ENCODE peak calls at places on chromosomes 16 and 17, in seven cellular contexts. U, S, B, M, V, D and T are unnamed samples.

GRCh38 chr17:67017895-67018294 is 26.5 kb upstream of the CACNG1 start:
- DNase-seq in U (no peak), V (no peak), B (no peak), M (no peak), S (no peak), D (no peak), T (no peak)

GRCh38 chr17:49968380-49969133 is 433 bp upstream of the DLX4 start:
- DNase-seq in B (peak), D (peak), V (peak), S (no peak), U (peak), M (peak), T (peak)

GRCh38 chr17:42311240-42312034 is 23.1 kb downstream of the STAT5A start:
- DNase-seq in V (no peak), B (no peak), S (peak), M (peak), D (peak), U (peak), T (peak)

GRCh38 chr17:21127508-21128077 is 829 bp downstream of the DHRS7B start:
- DNase-seq in D (no peak), B (no peak), V (no peak), U (no peak), S (no peak), M (no peak), T (no peak)

GRCh38 chr17:4956493-4957061 is 5.7 kb downstream of the ENO3 start:
- DNase-seq in V (no peak), S (no peak), U (no peak), D (no peak), M (peak), B (no peak), T (no peak)

GRCh38 chr16:3045758-3046505 is 429 bp upstream of the MMP25 start:
- DNase-seq in V (no peak), M (peak), S (no peak), D (no peak), B (no peak), U (no peak), T (no peak)

GRCh38 chr17:55117063-55117611 is 147.6 kb upstream of the HLF start:
- DNase-seq in V (no peak), S (no peak), D (no peak), M (no peak), B (no peak), U (no peak), T (no peak)

GRCh38 chr16:66026211-66026610 is 340.3 kb upstream of the CDH5 start:
- DNase-seq in U (no peak), M (no peak), D (no peak), B (no peak), S (no peak), V (no peak), T (no peak)

GRCh38 chr17:55883112-55883511 is 132.3 kb downstream of the PCTP start:
- DNase-seq in M (no peak), D (no peak), U (no peak), S (no peak), V (no peak), B (no peak), T (no peak)

GRCh38 chr16:87178177-87178863 is 138.9 kb downstream of the C16orf95 start:
- DNase-seq in M (no peak), S (no peak), B (no peak), D (no peak), U (no peak), V (no peak), T (no peak)

GRCh38 chr16:50941651-50942050 is 199.8 kb downstream of the CYLD start:
- DNase-seq in B (no peak), U (no peak), S (no peak), V (no peak), D (no peak), M (no peak), T (no peak)

GRCh38 chr16:4332083-4332482 is 16.2 kb downstream of the GLIS2 start:
- DNase-seq in V (no peak), D (no peak), M (peak), S (no peak), U (no peak), B (no peak), T (no peak)

GRCh38 chr17:29444589-29444988 is 54.4 kb downstream of the TAOK1 start:
- DNase-seq in V (no peak), M (no peak), B (peak), U (peak), D (no peak), S (peak), T (peak)

GRCh38 chr17:2397247-2398171 is 3.4 kb downstream of the MNT start:
- DNase-seq in M (peak), U (no peak), V (no peak), S (no peak), B (no peak), D (no peak), T (no peak)

GRCh38 chr17:2395258-2396170 is 5.3 kb downstream of the MNT start:
- DNase-seq in U (peak), S (no peak), D (peak), V (no peak), M (peak), B (no peak), T (no peak)

GRCh38 chr17:2394775-2395191 is 6.1 kb downstream of the MNT start:
- DNase-seq in B (no peak), M (peak), D (no peak), S (no peak), U (no peak), V (no peak), T (no peak)

GRCh38 chr17:2396568-2397246 is 4.2 kb downstream of the MNT start:
- DNase-seq in B (peak), M (peak), D (peak), U (peak), S (peak), V (peak), T (peak)

GRCh38 chr17:2396192-2396567 is 4.7 kb downstream of the MNT start:
- DNase-seq in B (no peak), U (no peak), D (no peak), S (no peak), V (no peak), M (peak), T (no peak)
- TF ChIP-seq CTCF in B (no peak), U (no peak), D (no peak), S (no peak), V (no peak), M (no peak), T (no peak)

GRCh38 chr16:73051903-73052302 is 4.0 kb upstream of the ZFHX3 start:
- DNase-seq in M (no peak), D (no peak), U (no peak), V (no peak), S (no peak), B (no peak), T (no peak)

GRCh38 chr16:73053038-73053378 is 5.1 kb upstream of the ZFHX3 start:
- DNase-seq in B (no peak), U (no peak), D (no peak), V (no peak), S (no peak), M (no peak), T (no peak)

GRCh38 chr16:73051216-73051615 is 3.3 kb upstream of the ZFHX3 start:
- DNase-seq in M (no peak), U (no peak), D (no peak), S (no peak), V (no peak), B (no peak), T (no peak)

GRCh38 chr16:73053379-73054130 is 5.6 kb upstream of the ZFHX3 start:
- DNase-seq in V (no peak), U (peak), S (no peak), B (peak), M (no peak), D (no peak), T (peak)

GRCh38 chr16:73052441-73053030 is 4.6 kb upstream of the ZFHX3 start:
- DNase-seq in U (no peak), B (no peak), M (no peak), S (no peak), D (no peak), V (no peak), T (no peak)
- H3K4me3 ChIP-seq in U (peak), B (no peak), M (no peak), S (no peak), D (no peak), V (no peak), T (no peak)

GRCh38 chr17:3950584-3950983 is 13.7 kb downstream of the ATP2A3 start:
- DNase-seq in U (no peak), M (no peak), B (no peak), D (no peak), S (no peak), V (no peak), T (no peak)
- TF ChIP-seq CTCF in U (no peak), M (no peak), B (no peak), D (no peak), S (no peak), V (no peak), T (no peak)

DNA sequence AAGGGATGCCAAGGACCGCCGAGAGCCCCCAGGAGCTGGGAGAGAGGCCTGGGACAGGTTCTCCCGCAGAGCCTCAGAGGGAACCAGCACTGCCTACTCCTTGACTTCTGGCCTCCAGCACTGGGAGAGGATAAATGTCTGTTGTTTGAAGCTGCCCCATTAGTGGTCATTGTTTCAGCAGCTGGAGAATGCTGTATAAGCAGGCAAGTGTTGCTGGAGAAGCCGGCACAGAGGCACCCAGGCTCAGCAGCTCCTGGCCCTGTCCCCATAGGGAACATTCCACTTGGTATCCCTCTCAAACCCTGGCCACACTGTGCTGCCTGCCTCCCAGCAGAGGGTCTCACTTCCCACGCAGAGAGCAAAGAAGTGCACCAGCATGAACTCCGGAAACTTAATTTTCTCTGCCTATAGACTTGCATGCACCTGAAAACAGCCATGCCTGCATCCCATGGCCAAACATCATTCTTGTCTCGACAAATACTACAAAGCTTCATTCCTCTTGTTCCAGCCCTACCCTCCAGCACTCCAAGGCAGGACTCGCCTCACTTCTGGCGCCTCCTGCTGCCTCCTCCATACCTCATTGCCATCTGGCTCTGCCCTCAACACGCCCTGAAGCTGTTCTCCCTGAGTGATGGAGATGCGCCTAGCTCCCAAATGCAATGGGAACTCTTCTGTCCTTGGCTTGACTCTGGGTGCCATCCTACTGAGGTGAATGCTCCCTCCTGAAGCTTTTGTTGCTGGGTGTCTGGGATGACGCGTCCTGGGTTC is 88.1 kb downstream of the DNAH17 start:
- DNase-seq in U (no peak), B (no peak), M (no peak), S (no peak), V (no peak), D (no peak), T (no peak)
- H3K4me3 ChIP-seq in U (no peak), B (no peak), M (no peak), S (no peak), V (no peak), D (no peak), T (no peak)

GRCh38 chr17:73064084-73064938 is 28.2 kb downstream of the SLC39A11 start:
- DNase-seq in B (no peak), V (no peak), D (no peak), S (no peak), U (peak), M (no peak), T (no peak)
- TF ChIP-seq CTCF in B (no peak), V (no peak), D (no peak), S (no peak), U (no peak), M (no peak), T (no peak)

DNA sequence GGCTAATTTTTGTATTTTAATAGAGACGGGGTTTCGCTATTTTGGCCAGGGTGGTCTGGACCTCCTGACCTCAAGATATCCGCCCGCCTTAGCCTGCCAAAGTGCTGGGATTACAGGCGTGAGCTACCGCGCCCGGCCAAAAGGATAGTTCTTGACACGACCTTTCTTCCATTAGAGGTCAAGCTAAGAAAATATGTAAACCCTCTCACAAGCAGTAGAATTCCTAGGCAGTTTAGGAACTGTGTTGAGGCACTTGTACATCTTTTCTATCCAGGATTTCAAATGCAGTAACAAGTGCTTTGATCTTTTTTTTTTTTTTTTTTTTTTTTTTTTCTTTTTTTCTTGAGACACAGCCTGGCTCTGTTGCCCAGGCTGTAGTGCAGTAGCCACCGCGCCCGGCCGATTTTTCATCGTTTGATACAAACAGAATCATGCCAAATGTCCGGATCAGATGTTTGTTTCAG is 1.4 kb upstream of the ARL6IP1 start:
- DNase-seq in S (no peak), D (no peak), V (no peak), M (no peak), U (no peak), B (no peak), T (no peak)
- H3K4me3 ChIP-seq in S (no peak), D (no peak), V (no peak), M (no peak), U (no peak), B (no peak), T (no peak)

GRCh38 chr16:79334127-79334526 is 266.4 kb downstream of the MAF start:
- DNase-seq in V (no peak), S (no peak), B (no peak), M (no peak), U (no peak), D (no peak), T (no peak)
- TF ChIP-seq CTCF in V (no peak), S (no peak), B (no peak), M (peak), U (no peak), D (no peak), T (no peak)

GRCh38 chr17:30816165-30816564 is 8.3 kb downstream of the CRLF3 start:
- DNase-seq in U (no peak), V (no peak), S (no peak), B (no peak), D (no peak), M (no peak), T (no peak)

GRCh38 chr17:30824002-30824355 is 513 bp downstream of the CRLF3 start:
- DNase-seq in U (peak), S (no peak), D (no peak), M (no peak), V (no peak), B (peak), T (no peak)

GRCh38 chr17:30821751-30822723 is 2.5 kb downstream of the CRLF3 start:
- DNase-seq in V (no peak), S (no peak), M (no peak), U (no peak), B (no peak), D (peak), T (no peak)

GRCh38 chr17:30823425-30823824 is 1.1 kb downstream of the CRLF3 start:
- DNase-seq in V (no peak), D (no peak), U (no peak), B (no peak), M (no peak), S (no peak), T (no peak)

GRCh38 chr17:30819941-30820705 is 4.4 kb downstream of the CRLF3 start:
- DNase-seq in M (no peak), B (no peak), S (peak), D (no peak), U (no peak), V (no peak), T (no peak)
- H3K4me3 ChIP-seq in M (no peak), B (no peak), S (no peak), D (no peak), U (no peak), V (no peak), T (no peak)